ENCODE peak calls at places on chromosomes 7 and 10, in ten cellular contexts. L is lower lobe of right lung, D is lung, Y is nephron progenitor cell, P is H9, H is GM13977, O is endothelial cell of umbilical vein, W is AG04450, X is cardiac muscle cell, R is ovary. U is an unnamed sample.

GRCh38 chr7:94400022-94400421 is 5.3 kb downstream of the COL1A2 start:
- DNase-seq in L (no peak), D (no peak), Y (no peak), P (no peak), H (no peak), O (no peak), W (no peak), X (no peak), R (no peak), U (no peak)

GRCh38 chr7:18550574-18550973 is 55.0 kb downstream of the HDAC9 start:
- DNase-seq in L (no peak), D (no peak), Y (no peak), P (no peak), H (no peak), O (no peak), W (no peak), X (peak), R (no peak), U (no peak)

GRCh38 chr10:7264313-7264741 is 146.5 kb downstream of the SFMBT2 start:
- DNase-seq in L (no peak), D (no peak), Y (no peak), P (no peak), H (no peak), O (peak), W (no peak), X (peak), R (no peak), U (no peak)

GRCh38 chr10:80356563-80356999 is at the start of the genes DYDC1 and DYDC2:
- DNase-seq in L (peak), D (no peak), Y (peak), P (peak), H (peak), O (no peak), W (no peak), X (peak), R (peak), U (no peak)

GRCh38 chr7:45647426-45647825 is 73.3 kb downstream of the ADCY1 start:
- DNase-seq in L (no peak), D (no peak), Y (no peak), P (no peak), H (no peak), O (no peak), W (no peak), X (no peak), R (no peak), U (peak)

GRCh38 chr10:103278862-103279298 is 1.9 kb downstream of the INA start:
- DNase-seq in L (peak), D (peak), Y (peak), P (peak), H (peak), O (peak), W (no peak), X (peak), R (peak), U (no peak)

GRCh38 chr7:151699920-151700319 is 177.0 kb downstream of the PRKAG2 start:
- DNase-seq in L (no peak), D (no peak), Y (no peak), P (no peak), H (no peak), O (no peak), W (no peak), X (no peak), R (no peak), U (no peak)

GRCh38 chr10:118730699-118731456 is 23.9 kb downstream of the CACUL1 start:
- DNase-seq in L (no peak), D (no peak), Y (peak), P (no peak), H (no peak), O (no peak), W (no peak), X (no peak), R (no peak), U (no peak)

GRCh38 chr7:44994877-44995554 is 5.0 kb upstream of the CCM2 start:
- DNase-seq in L (no peak), D (no peak), Y (no peak), P (no peak), H (peak), O (peak), W (no peak), X (no peak), R (no peak), U (no peak)

GRCh38 chr10:126673565-126673964 is 3.1 kb upstream of the C10orf90 start:
- DNase-seq in L (no peak), D (peak), Y (no peak), P (no peak), H (no peak), O (no peak), W (no peak), X (no peak), R (no peak), U (peak)

GRCh38 chr7:17674166-17674955 is 265.9 kb downstream of the SNX13 start:
- DNase-seq in L (no peak), D (no peak), Y (no peak), P (no peak), H (no peak), O (no peak), W (no peak), X (no peak), R (no peak), U (no peak)

GRCh38 chr7:35365523-35365922 is 111.6 kb upstream of the TBX20 start:
- DNase-seq in L (no peak), D (no peak), Y (no peak), P (no peak), H (no peak), O (no peak), W (no peak), X (no peak), R (no peak), U (no peak)

GRCh38 chr7:76074306-76074971 is 26.5 kb downstream of the MDH2 start:
- DNase-seq in L (no peak), D (no peak), Y (no peak), P (no peak), H (no peak), O (no peak), W (no peak), X (no peak), R (no peak), U (no peak)

GRCh38 chr7:126700807-126701604 is 551.7 kb downstream of the GRM8 start:
- DNase-seq in L (peak), D (no peak), Y (peak), P (peak), H (peak), O (peak), W (peak), X (peak), R (peak), U (peak)

GRCh38 chr7:56537952-56538351 is 421.7 kb upstream of the NUPR2 start:
- DNase-seq in L (no peak), D (no peak), Y (no peak), P (no peak), H (no peak), O (no peak), W (no peak), X (no peak), R (peak), U (no peak)

DNA sequence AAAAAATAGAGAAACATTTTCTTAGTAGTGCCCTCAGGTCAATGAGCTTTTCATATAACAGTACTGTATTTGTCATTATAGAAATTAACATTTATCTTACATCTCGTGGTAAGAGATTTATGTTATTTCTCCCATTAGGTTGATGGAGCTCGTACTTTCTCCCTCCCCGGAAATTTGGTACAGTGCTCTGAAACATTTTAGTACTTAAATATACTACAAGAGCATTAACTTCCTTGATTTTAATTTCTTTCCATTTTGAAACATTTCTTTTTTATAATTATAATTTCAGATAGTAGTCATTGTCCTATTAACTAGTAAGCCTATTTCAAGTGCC is 205.4 kb downstream of the MBL2 start:
- DNase-seq in L (no peak), D (no peak), Y (no peak), P (no peak), H (no peak), O (no peak), W (no peak), X (no peak), R (no peak), U (no peak)
- TF ChIP-seq CTCF in L (no peak), D (no peak), Y (no peak), P (no peak), H (no peak), O (no peak), W (no peak), X (no peak), R (no peak), U (no peak)

GRCh38 chr7:73578342-73579124 is at the start of gene TBL2:
- DNase-seq in L (peak), D (peak), Y (peak), P (peak), H (peak), O (peak), W (peak), X (peak), R (peak), U (peak)
- TF ChIP-seq CTCF in L (no peak), D (no peak), Y (no peak), P (peak), H (peak), O (no peak), W (peak), X (peak), R (peak), U (peak)

DNA sequence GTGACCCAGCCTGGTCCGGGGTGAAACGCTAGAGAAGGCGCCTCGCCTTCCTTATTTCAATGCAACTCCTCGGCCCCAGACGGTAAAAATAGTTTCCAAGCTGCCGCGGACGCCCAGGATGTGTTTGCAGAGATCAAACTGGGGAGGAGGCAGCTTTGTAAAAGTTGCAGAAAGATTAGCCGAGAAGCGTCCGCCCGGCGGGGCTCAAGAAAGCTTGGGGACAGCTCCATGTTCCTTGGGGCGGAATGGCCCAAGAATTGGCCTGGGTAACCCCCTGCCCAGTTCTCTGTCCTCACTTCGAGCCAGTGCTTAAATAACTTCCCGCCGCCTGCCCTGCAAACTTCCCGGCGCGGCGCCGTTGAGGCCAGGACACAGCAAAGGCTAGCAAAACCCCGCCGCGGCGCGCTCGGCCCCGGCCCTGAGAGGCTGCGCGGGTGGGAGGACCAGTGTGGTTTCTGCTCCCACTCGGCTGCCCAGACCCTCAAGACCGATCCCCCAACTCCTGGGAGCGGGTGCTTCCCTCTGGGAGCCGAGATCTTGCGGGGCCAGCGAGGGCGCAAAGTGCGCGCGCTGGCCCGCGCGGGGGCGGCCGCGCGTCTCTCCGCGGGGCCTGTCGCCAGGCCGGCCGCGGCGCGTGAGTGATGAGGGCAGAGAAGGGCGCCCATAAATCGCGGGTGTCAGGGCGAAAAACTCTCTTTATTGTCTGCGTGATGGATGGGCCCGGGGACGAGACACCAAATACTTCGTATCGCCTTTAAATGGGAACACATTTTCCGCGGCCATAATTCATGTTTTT is 6.3 kb upstream of the ZNF503 start:
- DNase-seq in L (peak), D (peak), Y (peak), P (peak), H (peak), O (no peak), W (no peak), X (peak), R (peak), U (no peak)
- TF ChIP-seq CTCF in L (peak), D (no peak), Y (no peak), P (no peak), H (no peak), O (no peak), W (no peak), X (no peak), R (no peak), U (no peak)

GRCh38 chr7:29977926-29978652 is 11.5 kb downstream of the SCRN1 start:
- DNase-seq in L (no peak), D (no peak), Y (peak), P (peak), H (no peak), O (no peak), W (no peak), X (peak), R (no peak), U (no peak)
- TF ChIP-seq CTCF in L (no peak), D (no peak), Y (peak), P (peak), H (no peak), O (no peak), W (no peak), X (no peak), R (no peak), U (no peak)

DNA sequence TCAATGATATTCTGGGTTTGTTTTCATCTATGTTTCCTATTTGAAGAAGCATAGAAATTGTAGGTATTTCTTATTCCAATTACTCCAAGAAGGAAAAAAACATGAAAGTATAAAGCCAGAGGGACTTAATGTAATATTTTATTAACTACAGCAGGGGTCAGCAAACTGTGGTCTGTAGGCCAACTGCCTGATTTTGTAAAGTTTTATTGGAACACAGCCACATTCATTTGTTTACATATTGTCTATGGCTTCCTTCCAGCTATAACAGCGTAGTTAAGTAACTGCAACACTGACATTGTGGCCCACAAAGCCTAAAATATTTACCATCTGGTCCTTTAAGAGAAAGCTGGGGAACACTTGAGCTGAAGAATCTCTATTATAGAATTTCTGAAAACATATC is 306.2 kb downstream of the BICC1 start:
- DNase-seq in L (no peak), D (no peak), Y (no peak), P (no peak), H (no peak), O (peak), W (peak), X (no peak), R (no peak), U (no peak)
- TF ChIP-seq CTCF in L (no peak), D (no peak), Y (no peak), P (no peak), H (no peak), O (no peak), W (no peak), X (peak), R (no peak), U (peak)

DNA sequence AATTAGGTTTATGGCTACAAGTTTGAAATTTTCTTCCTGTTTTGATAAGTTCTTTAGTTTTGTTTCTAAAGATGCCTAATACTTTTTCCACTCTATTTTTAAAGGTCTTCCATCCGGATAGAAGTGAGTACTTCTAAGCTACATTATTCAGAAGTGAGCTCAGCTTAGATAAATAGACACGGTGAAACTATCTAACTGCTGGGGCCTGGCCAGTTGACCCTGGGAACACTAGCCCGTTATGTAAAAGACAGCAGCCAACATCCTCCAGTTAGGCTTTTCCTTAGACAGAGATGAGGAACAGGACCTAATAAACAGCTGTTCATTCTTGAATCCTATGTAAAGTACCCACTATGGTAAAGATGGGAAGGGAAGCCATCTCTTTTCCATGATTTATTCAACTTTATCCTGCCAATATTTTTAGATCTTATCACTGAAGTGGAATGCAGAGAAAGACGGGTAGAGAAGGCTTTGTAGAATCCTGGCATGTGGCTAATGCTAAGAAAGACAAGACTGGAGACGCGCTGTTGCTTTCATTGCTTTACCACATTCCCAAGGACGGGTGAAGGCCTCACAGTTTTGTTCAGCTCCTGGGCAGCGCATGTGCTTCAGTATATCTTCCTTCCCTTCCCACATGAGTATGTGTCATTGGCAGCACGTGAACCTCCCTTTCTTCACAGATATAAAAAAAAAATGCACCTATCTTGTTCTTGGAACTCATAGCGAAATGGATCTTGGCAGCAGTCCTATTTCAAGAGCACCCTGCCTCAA is 340.0 kb upstream of the MEOX2 start:
- DNase-seq in L (no peak), D (no peak), Y (no peak), P (no peak), H (no peak), O (peak), W (peak), X (no peak), R (no peak), U (no peak)
- TF ChIP-seq CTCF in L (no peak), D (no peak), Y (no peak), P (no peak), H (no peak), O (no peak), W (no peak), X (no peak), R (no peak), U (no peak)

GRCh38 chr10:1368772-1369171 is 312.6 kb downstream of the WDR37 start:
- DNase-seq in L (no peak), D (no peak), Y (peak), P (peak), H (peak), O (no peak), W (no peak), X (peak), R (no peak), U (peak)
- TF ChIP-seq CTCF in L (peak), D (no peak), Y (peak), P (peak), H (peak), O (peak), W (no peak), X (peak), R (no peak), U (peak)

GRCh38 chr10:42551582-42552187 is 86.7 kb downstream of the ZNF33B start:
- DNase-seq in L (no peak), D (no peak), Y (no peak), P (no peak), H (peak), O (no peak), W (no peak), X (no peak), R (peak), U (no peak)

GRCh38 chr10:42553064-42553407 is 85.3 kb downstream of the ZNF33B start:
- DNase-seq in L (no peak), D (peak), Y (no peak), P (no peak), H (no peak), O (no peak), W (no peak), X (no peak), R (no peak), U (no peak)

GRCh38 chr10:42548254-42548653 is 90.1 kb downstream of the ZNF33B start:
- DNase-seq in L (no peak), D (no peak), Y (no peak), P (no peak), H (no peak), O (no peak), W (no peak), X (no peak), R (no peak), U (no peak)

GRCh38 chr10:42549851-42550250 is 88.5 kb downstream of the ZNF33B start:
- DNase-seq in L (no peak), D (no peak), Y (no peak), P (no peak), H (no peak), O (no peak), W (no peak), X (no peak), R (no peak), U (no peak)

GRCh38 chr10:42552188-42553063 is 85.9 kb downstream of the ZNF33B start:
- DNase-seq in L (peak), D (peak), Y (peak), P (peak), H (peak), O (peak), W (peak), X (peak), R (peak), U (peak)
- TF ChIP-seq CTCF in L (no peak), D (no peak), Y (no peak), P (no peak), H (no peak), O (no peak), W (no peak), X (no peak), R (no peak), U (no peak)